ENCODE peak calls at places on chromosomes 1 and 21, in five cellular contexts. L is ovary, F is mesendoderm, M is body of pancreas, R is lower lobe of right lung. X is an unnamed sample. For H3K4me1, the result is how much of the 10 kb centered on the place peaks cover.

GRCh38 chr1:221184131-221184794 is 305.0 kb downstream of the HLX start:
- DNase-seq in L (no peak), F (no peak), M (no peak), R (no peak), X (no peak)

GRCh38 chr1:2921970-2922686 is 99.1 kb upstream of the ACTRT2 start:
- DNase-seq in L (no peak), F (no peak), M (peak), R (no peak), X (no peak)

GRCh38 chr1:2044510-2045319 is 5.5 kb upstream of the PRKCZ start:
- DNase-seq in L (peak), F (peak), M (peak), R (peak), X (peak)

GRCh38 chr1:200213921-200214320 is 186.4 kb downstream of the NR5A2 start:
- DNase-seq in L (no peak), F (no peak), M (no peak), R (no peak), X (peak)

GRCh38 chr21:34953950-34954349 is 95.2 kb downstream of the RUNX1 start:
- DNase-seq in L (no peak), F (no peak), M (no peak), R (no peak), X (no peak)

GRCh38 chr1:1063945-1064831 is 9.9 kb downstream of the RNF223 start:
- DNase-seq in L (peak), F (peak), M (peak), R (peak), X (peak)

GRCh38 chr1:41245659-41246058 is 3.6 kb upstream of the SCMH1 start:
- DNase-seq in L (no peak), F (no peak), M (no peak), R (no peak), X (no peak)

GRCh38 chr1:33388989-33389771 is 41.7 kb downstream of the PHC2 start:
- DNase-seq in L (peak), F (no peak), M (no peak), R (no peak), X (no peak)

GRCh38 chr21:43797415-43797814 is 8.0 kb downstream of the RRP1 start:
- DNase-seq in L (no peak), F (no peak), M (no peak), R (no peak), X (no peak)

GRCh38 chr1:230127105-230128054 is 60.3 kb downstream of the GALNT2 start:
- DNase-seq in L (no peak), F (peak), M (no peak), R (peak), X (no peak)

GRCh38 chr21:15932681-15933200 is 203.0 kb downstream of the USP25 start:
- DNase-seq in L (no peak), F (no peak), M (no peak), R (no peak), X (no peak)

GRCh38 chr1:110893908-110894490 is 21.1 kb downstream of the CD53 start:
- DNase-seq in L (no peak), F (no peak), M (no peak), R (no peak), X (no peak)

GRCh38 chr1:230758705-230759354 is 11.6 kb downstream of the CAPN9 start:
- DNase-seq in L (no peak), F (no peak), M (no peak), R (no peak), X (no peak)

GRCh38 chr1:15107052-15107687 is 46.4 kb upstream of the TMEM51 start:
- DNase-seq in L (no peak), F (no peak), M (no peak), R (no peak), X (no peak)

GRCh38 chr1:28354121-28354520 is 15.4 kb upstream of the PHACTR4 start:
- DNase-seq in L (no peak), F (no peak), M (no peak), R (peak), X (no peak)

GRCh38 chr1:86409416-86410021 is 13.4 kb upstream of the ODF2L start:
- DNase-seq in L (no peak), F (peak), M (no peak), R (peak), X (peak)

GRCh38 chr1:157505481-157506272 is 46.6 kb downstream of the FCRL5 start:
- DNase-seq in L (no peak), F (peak), M (peak), R (no peak), X (no peak)

GRCh38 chr1:37439672-37439995 is 34.7 kb upstream of the ZC3H12A start:
- DNase-seq in L (no peak), F (no peak), M (no peak), R (no peak), X (no peak)

GRCh38 chr1:147753084-147753483 is 7.3 kb downstream of the GJA5 start:
- DNase-seq in L (no peak), F (no peak), M (no peak), R (no peak), X (no peak)

GRCh38 chr21:43733529-43734071 is 14.7 kb downstream of the PDXK start:
- DNase-seq in L (no peak), F (no peak), M (peak), R (no peak), X (no peak)

GRCh38 chr1:5522605-5523145 is 469.6 kb downstream of the NPHP4 start:
- DNase-seq in L (no peak), F (no peak), M (no peak), R (no peak), X (no peak)

GRCh38 chr1:172477741-172478140 is 33.9 kb upstream of the PIGC start:
- DNase-seq in L (no peak), F (no peak), M (no peak), R (no peak), X (no peak)

GRCh38 chr1:59428828-59429227 is 131.9 kb downstream of the FGGY start:
- DNase-seq in L (no peak), F (no peak), M (no peak), R (no peak), X (no peak)

GRCh38 chr1:192488058-192488457 is 87.5 kb upstream of the RGS1 start:
- DNase-seq in L (no peak), F (peak), M (no peak), R (no peak), X (no peak)

GRCh38 chr1:230754831-230755230 is 7.6 kb downstream of the CAPN9 start:
- DNase-seq in L (no peak), F (no peak), M (no peak), R (no peak), X (peak)

GRCh38 chr1:21553116-21553926 is 44.1 kb downstream of the ALPL start:
- DNase-seq in L (no peak), F (peak), M (no peak), R (no peak), X (no peak)

GRCh38 chr1:2975466-2976179 is 45.6 kb upstream of the ACTRT2 start:
- DNase-seq in L (no peak), F (no peak), M (no peak), R (no peak), X (peak)

GRCh38 chr1:63674238-63674864 is 81.1 kb downstream of the PGM1 start:
- DNase-seq in L (peak), F (peak), M (peak), R (peak), X (peak)

GRCh38 chr1:13677896-13678295 is 22.1 kb upstream of the PRDM2 start:
- DNase-seq in L (no peak), F (no peak), M (no peak), R (no peak), X (no peak)

DNA sequence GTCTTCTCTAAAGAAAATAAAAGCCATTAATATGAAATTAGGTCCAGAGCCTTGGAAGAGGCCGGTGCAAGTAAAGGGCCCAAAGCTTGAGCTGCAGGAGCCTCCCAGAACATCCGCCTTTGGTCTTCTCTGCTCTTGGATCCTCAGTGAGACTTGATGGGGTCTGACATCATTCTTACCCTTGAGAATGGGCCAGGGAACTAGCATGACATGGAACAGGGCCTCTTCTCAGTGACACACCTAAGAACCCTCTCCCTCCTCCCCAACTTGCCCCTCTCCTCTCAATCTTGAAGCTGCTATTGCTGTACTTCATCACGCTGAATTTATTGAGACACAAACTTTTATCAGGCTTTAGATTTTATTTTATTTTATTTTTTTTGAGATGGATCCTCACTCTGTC is 40.3 kb upstream of the SRSF10 start:
- DNase-seq in L (no peak), F (no peak), M (no peak), R (no peak), X (no peak)
- H3K27ac ChIP-seq in L (peak), F (no peak), M (peak), R (peak), X (peak)

GRCh38 chr1:48772221-48772620 is 4.5 kb downstream of the BEND5 start:
- DNase-seq in L (no peak), F (no peak), M (peak), R (no peak), X (no peak)

GRCh38 chr1:48773133-48773532 is 3.6 kb downstream of the BEND5 start:
- DNase-seq in L (no peak), F (no peak), M (no peak), R (no peak), X (no peak)

GRCh38 chr1:48775817-48776399 is 783 bp downstream of the BEND5 start:
- DNase-seq in L (no peak), F (peak), M (peak), R (no peak), X (no peak)

GRCh38 chr1:48776400-48777218 is at the start of gene BEND5:
- DNase-seq in L (peak), F (peak), M (peak), R (peak), X (peak)

GRCh38 chr1:48777219-48777895 is 666 bp upstream of the BEND5 start:
- DNase-seq in L (peak), F (peak), M (peak), R (no peak), X (no peak)
- H3K4me3 ChIP-seq in L (peak), F (peak), M (peak), R (peak), X (peak)

GRCh38 chr1:205304046-205304694 is 17.4 kb downstream of the NUAK2 start:
- DNase-seq in L (no peak), F (no peak), M (no peak), R (no peak), X (no peak)

GRCh38 chr1:205303247-205303888 is 18.2 kb downstream of the NUAK2 start:
- DNase-seq in L (no peak), F (no peak), M (no peak), R (no peak), X (no peak)

GRCh38 chr1:205301842-205302588 is 19.5 kb downstream of the NUAK2 start:
- DNase-seq in L (no peak), F (peak), M (no peak), R (no peak), X (no peak)

GRCh38 chr1:205300149-205300548 is 21.4 kb downstream of the NUAK2 start:
- DNase-seq in L (no peak), F (no peak), M (no peak), R (no peak), X (no peak)

DNA sequence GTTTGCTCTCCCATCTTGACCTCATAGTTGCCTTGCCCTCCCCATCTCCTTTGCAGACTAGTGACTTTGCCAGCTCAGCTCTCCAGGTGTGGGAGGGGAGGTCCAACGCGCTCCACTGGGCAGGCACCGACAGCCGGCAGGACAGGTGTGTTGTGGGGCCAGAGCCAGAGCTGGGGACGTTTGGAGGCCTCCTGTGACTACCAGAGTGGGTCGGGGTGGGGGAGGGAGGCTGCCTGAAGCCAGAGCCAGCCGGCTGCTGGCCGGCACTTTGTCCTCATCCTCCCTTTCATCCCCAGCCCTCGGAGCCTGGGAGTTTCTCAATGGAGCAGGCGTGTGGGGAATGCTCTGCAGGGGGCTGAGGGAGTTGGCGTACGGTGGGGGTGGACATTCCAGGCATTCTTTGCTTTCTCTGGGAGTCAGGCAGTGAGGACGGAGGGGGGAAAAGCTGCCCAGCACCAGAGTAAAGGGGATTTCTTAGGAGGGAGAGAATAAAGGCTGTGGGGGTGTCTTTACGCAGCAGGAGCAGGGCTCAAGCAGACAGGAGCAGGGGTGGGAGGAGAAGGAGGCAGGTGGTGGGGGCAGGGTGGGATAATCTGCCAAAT is 20.2 kb downstream of the NUAK2 start:
- DNase-seq in L (peak), F (peak), M (peak), R (peak), X (peak)
- H3K4me1 ChIP-seq in L (under half), F (under half), M (under half), R (under half), X (under half)

DNA sequence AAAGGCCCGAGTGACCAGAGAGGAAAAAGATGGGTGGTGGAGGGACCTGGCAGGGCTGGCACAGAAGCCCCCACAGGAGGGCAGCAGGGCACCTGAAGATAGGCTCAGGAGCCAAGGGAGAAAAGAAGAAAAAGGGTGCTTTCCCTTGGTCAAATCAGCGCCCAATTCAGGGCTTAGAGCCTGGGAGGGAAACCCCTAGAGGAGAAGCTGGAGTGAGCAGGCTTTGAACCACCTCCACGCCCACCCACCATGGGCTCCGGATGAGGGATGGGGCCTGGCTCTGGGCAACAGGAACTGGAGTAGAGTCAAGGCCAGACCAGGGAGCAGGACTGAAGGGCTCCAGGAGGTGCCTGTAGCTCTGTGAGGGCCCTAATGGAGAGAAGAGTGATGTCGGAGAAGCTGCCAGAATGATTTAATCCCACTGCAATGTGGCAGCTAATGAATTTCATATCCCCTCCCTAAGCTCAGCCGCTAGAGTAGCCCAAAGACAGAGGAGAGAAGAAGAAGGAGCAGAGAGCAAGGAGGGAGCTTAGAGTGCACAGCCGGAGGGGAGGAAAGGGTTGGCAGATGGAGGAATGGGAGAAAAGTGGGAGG is 12.0 kb upstream of the PRELP start:
- DNase-seq in L (peak), F (peak), M (no peak), R (no peak), X (no peak)
- H3K27ac ChIP-seq in L (peak), F (no peak), M (no peak), R (peak), X (no peak)

X was measured in left lung.